ENCODE peak calls at places on chromosomes 11 and 22, in ten cellular contexts. O is HCT116, E is IMR-90, R is neural progenitor cell, D is MM.1S, S is fibroblast of lung, L is mammary epithelial cell, V is H1, Y is GM23338, H is endothelial cell of umbilical vein. B is an unnamed sample.

GRCh38 chr11:123718075-123718868 is 23.2 kb downstream of the ZNF202 start:
- DNase-seq in H (no peak), Y (no peak), V (no peak), L (peak; percentile 5), D (no peak), S (no peak), R (no peak), E (no peak), O (no peak), B (no peak)

GRCh38 chr22:49503896-49504521 is 323.7 kb downstream of the BRD1 start:
- DNase-seq in E (no peak), O (no peak), R (no peak), H (no peak), S (no peak), L (no peak), Y (no peak), D (no peak), V (no peak), B (no peak)

GRCh38 chr11:122882809-122883681 is 486 bp downstream of the JHY start:
- DNase-seq in L (peak; percentile 61), V (peak; percentile 78), R (peak; percentile 80), S (peak; percentile 91), Y (peak; percentile 77), H (peak; percentile 50), E (peak; percentile 55), D (peak; percentile 51), O (peak; percentile 68), B (peak; percentile 90)

GRCh38 chr11:12079726-12080556 is 30.4 kb upstream of the MICAL2 start:
- DNase-seq in H (peak; percentile 95), L (peak; percentile 98), R (no peak), O (peak; percentile 79), S (peak; percentile 99), V (no peak), E (peak; percentile 99), Y (no peak), D (no peak), B (peak; percentile 83)

GRCh38 chr11:35153280-35153679 is 14.3 kb downstream of the CD44 start:
- DNase-seq in H (no peak), E (no peak), S (no peak), D (no peak), V (no peak), R (no peak), L (no peak), Y (no peak), O (no peak), B (no peak)

GRCh38 chr11:120622189-120622912 is 110.8 kb downstream of the GRIK4 start:
- DNase-seq in D (peak; percentile 83), S (peak; percentile 22), V (no peak), E (no peak), H (no peak), Y (peak; percentile 59), O (no peak), L (no peak), R (no peak), B (no peak)

GRCh38 chr22:30183861-30184278 is 62.7 kb downstream of the LIF start:
- DNase-seq in V (no peak), H (no peak), D (no peak), Y (no peak), S (peak; percentile 75), R (no peak), E (peak; percentile 71), L (peak; percentile 27), O (no peak), B (no peak)

GRCh38 chr22:42770941-42771647 is 50.4 kb upstream of the A4GALT start:
- DNase-seq in E (no peak), S (no peak), Y (no peak), R (peak; percentile 23), H (no peak), D (no peak), L (no peak), V (no peak), O (no peak), B (no peak)

GRCh38 chr11:85898456-85898855 is 43.3 kb downstream of the CCDC83 start:
- DNase-seq in R (no peak), L (no peak), H (no peak), V (no peak), S (no peak), Y (no peak), E (peak; percentile 11), O (no peak), D (no peak), B (no peak)

DNA sequence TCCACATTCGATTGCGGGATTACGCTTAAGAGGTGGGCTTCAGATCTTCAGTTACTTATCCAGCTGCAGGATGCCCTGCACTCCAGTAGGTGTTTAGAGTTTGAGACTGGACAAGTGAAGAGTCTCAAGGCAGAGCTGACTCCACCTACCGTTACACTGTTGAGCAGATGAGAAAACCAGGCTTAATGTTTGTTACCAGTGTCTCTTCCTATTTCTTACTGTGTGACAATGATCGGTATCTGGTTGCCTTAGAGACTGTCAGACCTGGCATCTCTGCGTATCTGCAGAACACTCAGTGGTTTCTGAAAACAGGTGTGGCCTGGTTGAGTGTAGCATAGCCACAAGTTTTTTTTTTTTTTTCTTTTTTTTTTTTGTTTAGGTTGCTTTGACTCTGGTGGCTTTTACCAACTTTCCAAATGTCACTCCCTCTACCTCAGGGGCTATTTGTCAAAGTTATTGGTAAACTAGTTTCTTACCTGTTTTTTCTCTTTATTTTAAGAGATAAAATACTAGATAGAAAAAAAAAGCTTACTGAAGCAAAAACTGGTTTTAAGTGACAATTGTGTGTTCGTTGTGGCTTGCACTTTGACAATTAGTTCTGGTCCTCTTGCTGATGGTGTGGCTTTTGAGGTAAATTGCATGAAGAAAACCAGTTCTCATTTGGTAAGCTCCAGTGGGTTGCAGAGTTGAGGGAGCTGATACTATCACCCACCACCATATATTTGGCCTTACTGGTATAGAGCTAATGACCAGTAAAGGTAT is 284.8 kb downstream of the ETS1 start:
- DNase-seq in S (no peak), L (peak; percentile 51), O (no peak), D (peak; percentile 91), Y (no peak), H (no peak), V (no peak), E (no peak), R (no peak), B (no peak)
- H3K4me3 ChIP-seq in S (no peak overlapping the region), L (no peak overlapping the region), O (no peak overlapping the region), D (no peak overlapping the region), Y (no peak overlapping the region), H (no peak overlapping the region), V (no peak overlapping the region), E (no peak overlapping the region), R (no peak overlapping the region), B (no peak overlapping the region)

DNA sequence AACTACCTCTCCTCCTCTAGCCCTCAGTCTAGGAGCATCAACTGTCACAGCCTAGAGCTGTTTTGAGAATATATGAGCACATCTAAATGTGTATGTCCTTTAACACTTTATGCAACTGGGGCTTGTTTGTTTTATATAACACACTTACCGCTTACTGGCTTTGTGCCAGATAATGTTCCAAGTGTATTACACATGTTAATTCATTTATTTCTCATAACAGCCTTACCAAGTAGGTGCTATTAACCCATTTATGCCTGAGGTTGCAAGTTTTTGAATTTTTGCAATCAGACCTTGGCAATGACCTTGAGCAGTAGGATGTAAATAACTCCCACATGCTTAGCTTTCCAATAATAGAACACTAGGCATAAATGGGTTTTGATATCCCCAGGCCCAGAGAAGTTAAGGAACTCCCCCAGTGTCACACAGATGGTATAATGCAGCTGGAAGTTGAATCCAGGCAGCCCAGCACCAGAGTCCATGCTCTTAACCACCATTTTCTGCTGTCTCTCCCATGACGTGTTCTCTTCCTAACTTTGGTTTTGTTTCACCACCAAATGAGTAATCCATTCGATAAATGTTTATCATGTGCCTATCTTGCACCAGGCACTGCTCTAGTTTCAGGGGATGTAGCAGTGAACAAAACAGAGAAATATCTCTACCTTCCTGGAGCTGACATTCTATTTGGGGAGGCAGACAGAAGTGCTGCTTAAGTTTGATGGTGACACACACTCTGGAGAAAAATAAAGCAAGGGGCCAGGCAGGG is 23.1 kb downstream of the PRDM11 start:
- DNase-seq in H (no peak), D (no peak), R (no peak), E (peak; percentile 48), S (peak; percentile 37), L (no peak), Y (no peak), V (no peak), O (no peak), B (peak; percentile 91)
- H4K20me1 ChIP-seq in H (no peaks in the 10 kb centered on the region), D (no peaks in the 10 kb centered on the region), R (peaks cover 9% of the 10 kb centered on the region), E (no peaks in the 10 kb centered on the region), S (no peaks in the 10 kb centered on the region), L (no peaks in the 10 kb centered on the region), Y (peaks cover 5% of the 10 kb centered on the region), V (peaks cover 2% of the 10 kb centered on the region), O (no peaks in the 10 kb centered on the region), B (peaks cover 25% of the 10 kb centered on the region)

DNA sequence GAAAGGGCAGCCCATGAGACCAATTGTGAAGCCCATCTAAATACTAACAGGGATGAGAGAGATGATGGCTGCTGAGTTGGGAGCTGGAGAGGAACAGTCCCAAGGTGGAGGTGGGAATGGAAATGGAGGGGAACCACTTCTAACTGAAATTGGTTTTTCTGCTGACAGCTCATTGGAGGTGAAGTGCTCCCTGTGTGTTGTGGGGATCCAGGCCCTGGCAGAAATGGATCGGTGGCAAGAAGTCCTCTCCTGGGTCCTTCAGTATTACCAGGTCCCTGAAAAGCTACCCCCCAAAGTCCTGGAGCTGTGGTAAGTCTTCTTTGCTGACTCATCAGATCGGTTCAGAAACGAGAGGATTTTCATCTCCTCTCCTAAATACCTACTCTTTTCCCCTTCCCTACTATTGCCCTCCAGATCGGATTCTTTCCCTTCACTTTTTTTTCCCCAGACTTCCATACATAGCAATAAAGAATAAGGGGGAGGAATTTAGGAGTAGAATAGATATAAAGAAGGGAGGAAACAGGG is 2.0 kb downstream of the PEX26 start:
- DNase-seq in V (no peak), R (no peak), O (no peak), H (no peak), L (no peak), D (no peak), S (no peak), Y (no peak), E (no peak), B (no peak)
- H3K4me3 ChIP-seq in V (no peak overlapping the region), R (no peak overlapping the region), O (no peak overlapping the region), H (no peak overlapping the region), L (no peak overlapping the region), D (no peak overlapping the region), S (no peak overlapping the region), Y (no peak overlapping the region), E (no peak overlapping the region), B (no peak overlapping the region)

GRCh38 chr11:821513-822371 is 3.0 kb downstream of the PNPLA2 start:
- DNase-seq in E (no peak), V (no peak), D (no peak), S (no peak), H (no peak), O (no peak), Y (no peak), L (no peak), R (no peak), B (no peak)
- H4K20me1 ChIP-seq in E (peaks cover 37% of the 10 kb centered on the region), V (no peaks in the 10 kb centered on the region), D (no peaks in the 10 kb centered on the region), S (no peaks in the 10 kb centered on the region), H (no peaks in the 10 kb centered on the region), O (no peaks in the 10 kb centered on the region), Y (peaks cover 17% of the 10 kb centered on the region), L (no peaks in the 10 kb centered on the region), R (peaks cover 48% of the 10 kb centered on the region), B (peaks cover 38% of the 10 kb centered on the region)